ENCODE peak calls at places on chromosome 9, in seven cellular contexts. One of them, this sample, is unnamed.

GRCh38 chr9:77901771-77902170 is 129.8 kb downstream of the GNAQ start:
- DNase-seq in PC-3: no peak
- DNase-seq in WERI-Rb-1: no peak
- DNase-seq in tibial nerve: no peak
- DNase-seq in lung: no peak
- DNase-seq in AG09309: no peak
- DNase-seq in glutamatergic neuron: no peak
- DNase-seq in this sample: no peak

GRCh38 chr9:77883846-77884771 is 147.5 kb downstream of the GNAQ start:
- DNase-seq in tibial nerve: no peak
- DNase-seq in lung: no peak
- DNase-seq in WERI-Rb-1: peak; percentile 26
- DNase-seq in PC-3: no peak
- DNase-seq in glutamatergic neuron: peak; percentile 25
- DNase-seq in AG09309: no peak
- DNase-seq in this sample: no peak

GRCh38 chr9:93681316-93682154 is 105.2 kb downstream of the PHF2 start:
- DNase-seq in tibial nerve: no peak
- DNase-seq in PC-3: no peak
- DNase-seq in AG09309: no peak
- DNase-seq in WERI-Rb-1: peak; percentile 6
- DNase-seq in lung: peak; percentile 26
- DNase-seq in glutamatergic neuron: no peak
- DNase-seq in this sample: peak; percentile 14

GRCh38 chr9:119026120-119026519 is 343.1 kb downstream of the BRINP1 start:
- DNase-seq in WERI-Rb-1: peak; percentile 10
- DNase-seq in AG09309: no peak
- DNase-seq in PC-3: no peak
- DNase-seq in tibial nerve: no peak
- DNase-seq in glutamatergic neuron: no peak
- DNase-seq in lung: peak; percentile 33
- DNase-seq in this sample: no peak

GRCh38 chr9:91037511-91038482 is 236.2 kb downstream of the SYK start:
- DNase-seq in lung: peak; percentile 64
- DNase-seq in AG09309: peak; percentile 56
- DNase-seq in glutamatergic neuron: no peak
- DNase-seq in WERI-Rb-1: no peak
- DNase-seq in tibial nerve: no peak
- DNase-seq in PC-3: peak; percentile 67
- DNase-seq in this sample: no peak

GRCh38 chr9:97521576-97522333 is 20.3 kb downstream of the TMOD1 start:
- DNase-seq in AG09309: no peak
- DNase-seq in lung: no peak
- DNase-seq in PC-3: no peak
- DNase-seq in glutamatergic neuron: no peak
- DNase-seq in tibial nerve: no peak
- DNase-seq in WERI-Rb-1: no peak
- DNase-seq in this sample: no peak

GRCh38 chr9:24881361-24881760 is 335.7 kb upstream of the IZUMO3 start:
- DNase-seq in glutamatergic neuron: no peak
- DNase-seq in PC-3: peak; percentile 63
- DNase-seq in AG09309: no peak
- DNase-seq in lung: no peak
- DNase-seq in WERI-Rb-1: no peak
- DNase-seq in tibial nerve: no peak
- DNase-seq in this sample: no peak

GRCh38 chr9:123414921-123415592 is 59.1 kb downstream of the CRB2 start:
- DNase-seq in WERI-Rb-1: peak; percentile 76
- DNase-seq in tibial nerve: no peak
- DNase-seq in lung: no peak
- DNase-seq in glutamatergic neuron: peak; percentile 28
- DNase-seq in PC-3: no peak
- DNase-seq in AG09309: no peak
- DNase-seq in this sample: no peak

GRCh38 chr9:132943677-132944293 is 631 bp downstream of the TSC1 start:
- DNase-seq in PC-3: no peak
- DNase-seq in WERI-Rb-1: no peak
- DNase-seq in tibial nerve: no peak
- DNase-seq in glutamatergic neuron: peak; percentile 21
- DNase-seq in AG09309: no peak
- DNase-seq in lung: no peak
- DNase-seq in this sample: no peak

GRCh38 chr9:129962889-129963703 is 79.9 kb downstream of the FNBP1 start:
- DNase-seq in tibial nerve: no peak
- DNase-seq in lung: peak; percentile 39
- DNase-seq in AG09309: no peak
- DNase-seq in WERI-Rb-1: no peak
- DNase-seq in PC-3: peak; percentile 45
- DNase-seq in glutamatergic neuron: no peak
- DNase-seq in this sample: peak; percentile 52

GRCh38 chr9:88559661-88560060 is 24.7 kb downstream of the NXNL2 start:
- DNase-seq in lung: no peak
- DNase-seq in tibial nerve: no peak
- DNase-seq in AG09309: no peak
- DNase-seq in glutamatergic neuron: no peak
- DNase-seq in WERI-Rb-1: no peak
- DNase-seq in PC-3: no peak
- DNase-seq in this sample: no peak
- TF ChIP-seq CTCF in lung: no peak
- TF ChIP-seq CTCF in tibial nerve: no peak
- TF ChIP-seq CTCF in AG09309: no peak
- TF ChIP-seq CTCF in glutamatergic neuron: no peak
- TF ChIP-seq CTCF in WERI-Rb-1: no peak
- TF ChIP-seq CTCF in PC-3: no peak
- TF ChIP-seq CTCF in this sample: no peak

DNA sequence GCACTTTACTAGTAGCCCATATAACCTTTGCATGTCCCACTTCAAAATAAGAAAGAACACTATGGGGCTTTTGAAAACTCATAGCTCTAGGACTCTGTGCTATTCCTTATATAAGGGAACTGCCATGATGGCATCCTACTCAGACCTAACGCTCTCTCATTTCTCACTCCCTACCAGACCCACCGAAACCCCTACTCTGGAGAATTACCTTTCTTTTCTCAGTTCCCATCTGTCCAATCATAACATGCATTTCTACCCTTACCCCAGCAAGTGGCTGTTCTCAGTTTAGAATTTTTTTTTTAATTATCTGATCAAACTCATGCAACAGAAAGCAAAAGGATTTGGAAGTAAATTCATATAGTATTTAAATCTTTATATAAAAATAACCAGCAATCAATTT is 27.3 kb downstream of the CARNMT1 start:
- DNase-seq in WERI-Rb-1: no peak
- DNase-seq in lung: no peak
- DNase-seq in glutamatergic neuron: no peak
- DNase-seq in PC-3: no peak
- DNase-seq in AG09309: no peak
- DNase-seq in tibial nerve: no peak
- DNase-seq in this sample: no peak
- TF ChIP-seq CTCF in WERI-Rb-1: no peak
- TF ChIP-seq CTCF in lung: no peak
- TF ChIP-seq CTCF in glutamatergic neuron: no peak
- TF ChIP-seq CTCF in PC-3: no peak
- TF ChIP-seq CTCF in AG09309: no peak
- TF ChIP-seq CTCF in tibial nerve: no peak
- TF ChIP-seq CTCF in this sample: no peak

DNA sequence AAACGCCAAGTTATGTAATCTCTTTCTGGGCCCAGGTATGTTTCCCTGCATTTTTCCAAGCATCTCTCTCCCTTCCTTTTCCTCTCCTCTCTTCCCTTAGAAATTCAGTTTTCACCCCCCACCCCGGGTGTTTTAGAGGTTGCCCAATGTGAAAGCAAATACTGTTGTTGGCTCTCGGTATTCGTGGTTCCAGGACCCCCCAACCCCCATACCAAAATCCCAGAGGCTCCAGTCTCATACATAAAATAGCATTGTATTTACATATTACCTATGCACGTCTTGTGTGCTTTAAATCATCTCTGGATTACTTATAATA is 48.8 kb downstream of the ACER2 start:
- DNase-seq in tibial nerve: no peak
- DNase-seq in WERI-Rb-1: no peak
- DNase-seq in lung: no peak
- DNase-seq in PC-3: no peak
- DNase-seq in glutamatergic neuron: no peak
- DNase-seq in AG09309: no peak
- DNase-seq in this sample: no peak
- TF ChIP-seq CTCF in tibial nerve: no peak
- TF ChIP-seq CTCF in WERI-Rb-1: no peak
- TF ChIP-seq CTCF in lung: no peak
- TF ChIP-seq CTCF in PC-3: no peak
- TF ChIP-seq CTCF in glutamatergic neuron: peak; percentile 33
- TF ChIP-seq CTCF in AG09309: no peak
- TF ChIP-seq CTCF in this sample: peak; percentile 56

GRCh38 chr9:131872006-131872405 is 132.1 kb upstream of the RAPGEF1 start:
- DNase-seq in WERI-Rb-1: peak; percentile 45
- DNase-seq in glutamatergic neuron: peak; percentile 33
- DNase-seq in PC-3: no peak
- DNase-seq in lung: no peak
- DNase-seq in AG09309: no peak
- DNase-seq in tibial nerve: no peak
- DNase-seq in this sample: no peak
- TF ChIP-seq CTCF in WERI-Rb-1: peak; percentile 90
- TF ChIP-seq CTCF in glutamatergic neuron: peak; percentile 56
- TF ChIP-seq CTCF in PC-3: peak; percentile 26
- TF ChIP-seq CTCF in lung: no peak
- TF ChIP-seq CTCF in AG09309: peak; percentile 32
- TF ChIP-seq CTCF in tibial nerve: no peak
- TF ChIP-seq CTCF in this sample: no peak

GRCh38 chr9:83722726-83723495 is 15.2 kb upstream of the UBQLN1 start:
- DNase-seq in glutamatergic neuron: no peak
- DNase-seq in tibial nerve: no peak
- DNase-seq in lung: no peak
- DNase-seq in WERI-Rb-1: no peak
- DNase-seq in PC-3: no peak
- DNase-seq in AG09309: no peak
- DNase-seq in this sample: no peak
- TF ChIP-seq CTCF in glutamatergic neuron: no peak
- TF ChIP-seq CTCF in tibial nerve: no peak
- TF ChIP-seq CTCF in lung: no peak
- TF ChIP-seq CTCF in WERI-Rb-1: no peak
- TF ChIP-seq CTCF in PC-3: no peak
- TF ChIP-seq CTCF in AG09309: no peak
- TF ChIP-seq CTCF in this sample: no peak

GRCh38 chr9:113317777-113318176 is 14.6 kb upstream of the RNF183 start:
- DNase-seq in tibial nerve: no peak
- DNase-seq in WERI-Rb-1: no peak
- DNase-seq in glutamatergic neuron: no peak
- DNase-seq in lung: no peak
- DNase-seq in PC-3: no peak
- DNase-seq in AG09309: no peak
- DNase-seq in this sample: no peak
- TF ChIP-seq CTCF in tibial nerve: no peak
- TF ChIP-seq CTCF in WERI-Rb-1: no peak
- TF ChIP-seq CTCF in glutamatergic neuron: peak; percentile 22
- TF ChIP-seq CTCF in lung: no peak
- TF ChIP-seq CTCF in PC-3: peak; percentile 30
- TF ChIP-seq CTCF in AG09309: peak; percentile 43
- TF ChIP-seq CTCF in this sample: no peak

GRCh38 chr9:4259489-4259888 is 40.4 kb downstream of the GLIS3 start:
- DNase-seq in PC-3: no peak
- DNase-seq in AG09309: no peak
- DNase-seq in glutamatergic neuron: no peak
- DNase-seq in WERI-Rb-1: no peak
- DNase-seq in tibial nerve: no peak
- DNase-seq in lung: no peak
- DNase-seq in this sample: no peak
- TF ChIP-seq CTCF in PC-3: no peak
- TF ChIP-seq CTCF in AG09309: no peak
- TF ChIP-seq CTCF in glutamatergic neuron: no peak
- TF ChIP-seq CTCF in WERI-Rb-1: no peak
- TF ChIP-seq CTCF in tibial nerve: no peak
- TF ChIP-seq CTCF in lung: no peak
- TF ChIP-seq CTCF in this sample: no peak

GRCh38 chr9:112750111-112750766 is at the start of gene SNX30:
- DNase-seq in tibial nerve: peak; percentile 81
- DNase-seq in glutamatergic neuron: peak; percentile 92
- DNase-seq in WERI-Rb-1: peak; percentile 95
- DNase-seq in lung: peak; percentile 92
- DNase-seq in AG09309: no peak
- DNase-seq in PC-3: peak; percentile 86
- DNase-seq in this sample: peak; percentile 75
- TF ChIP-seq CTCF in tibial nerve: no peak
- TF ChIP-seq CTCF in glutamatergic neuron: no peak
- TF ChIP-seq CTCF in WERI-Rb-1: peak; percentile 39
- TF ChIP-seq CTCF in lung: no peak
- TF ChIP-seq CTCF in AG09309: no peak
- TF ChIP-seq CTCF in PC-3: no peak
- TF ChIP-seq CTCF in this sample: no peak